ENCODE peak calls at places on chromosomes 5 and 9, in five cellular contexts. One of them, this sample, is unnamed.

GRCh38 chr9:72891043-72891442 is 61.8 kb downstream of the ALDH1A1 start:
- DNase-seq in HFFc6: no peak
- DNase-seq in left colon: no peak
- DNase-seq in NCI-H1048: no peak
- DNase-seq in left cardiac atrium: no peak
- DNase-seq in this sample: no peak

GRCh38 chr5:2272755-2273154 is 390.0 kb upstream of the IRX4 start:
- DNase-seq in HFFc6: no peak
- DNase-seq in left colon: no peak
- DNase-seq in NCI-H1048: no peak
- DNase-seq in left cardiac atrium: no peak
- DNase-seq in this sample: no peak

GRCh38 chr9:19216466-19216865 is 14.0 kb upstream of the DENND4C start:
- DNase-seq in HFFc6: no peak
- DNase-seq in left colon: no peak
- DNase-seq in NCI-H1048: no peak
- DNase-seq in left cardiac atrium: no peak
- DNase-seq in this sample: no peak

GRCh38 chr5:54312499-54312898 is 2.1 kb upstream of the ARL15 start:
- DNase-seq in HFFc6: no peak
- DNase-seq in left colon: no peak
- DNase-seq in NCI-H1048: no peak
- DNase-seq in left cardiac atrium: no peak
- DNase-seq in this sample: no peak

GRCh38 chr9:124894035-124894740 is 32.3 kb downstream of the ARPC5L start:
- DNase-seq in HFFc6: no peak
- DNase-seq in left colon: no peak
- DNase-seq in NCI-H1048: no peak
- DNase-seq in left cardiac atrium: no peak
- DNase-seq in this sample: no peak

GRCh38 chr9:10700266-10700665 is 87.5 kb upstream of the PTPRD start:
- DNase-seq in HFFc6: no peak
- DNase-seq in left colon: no peak
- DNase-seq in NCI-H1048: no peak
- DNase-seq in left cardiac atrium: no peak
- DNase-seq in this sample: no peak

GRCh38 chr9:107907715-107908114 is 418.1 kb upstream of the KLF4 start:
- DNase-seq in HFFc6: no peak
- DNase-seq in left colon: no peak
- DNase-seq in NCI-H1048: no peak
- DNase-seq in left cardiac atrium: no peak
- DNase-seq in this sample: no peak

GRCh38 chr5:125583291-125583690 is 836.9 kb upstream of the ZNF608 start:
- DNase-seq in HFFc6: no peak
- DNase-seq in left colon: no peak
- DNase-seq in NCI-H1048: no peak
- DNase-seq in left cardiac atrium: no peak
- DNase-seq in this sample: no peak

GRCh38 chr5:172659909-172660628 is 19.0 kb downstream of the NEURL1B start:
- DNase-seq in HFFc6: peak; percentile 86
- DNase-seq in left colon: peak; percentile 91
- DNase-seq in NCI-H1048: no peak
- DNase-seq in left cardiac atrium: peak; percentile 93
- DNase-seq in this sample: peak; percentile 70

GRCh38 chr9:29241320-29241719 is 1668.0 kb upstream of the C9orf72 start:
- DNase-seq in HFFc6: no peak
- DNase-seq in left colon: no peak
- DNase-seq in NCI-H1048: no peak
- DNase-seq in left cardiac atrium: no peak
- DNase-seq in this sample: no peak

GRCh38 chr5:181133610-181134231 is 2.8 kb upstream of the OR2V1 start:
- DNase-seq in HFFc6: peak; percentile 84
- DNase-seq in left colon: peak; percentile 34
- DNase-seq in NCI-H1048: no peak
- DNase-seq in left cardiac atrium: peak; percentile 76
- DNase-seq in this sample: no peak